ENCODE peak calls at places on chromosome 5, in five cellular contexts. B is K562, E is ovary, H is body of pancreas, C is HCT116. Q is an unnamed sample.
A peak's percentile ranks its signal among the peaks of the same experiment; 100 is the strongest.

GRCh38 chr5:149210229-149210628 is 61.4 kb upstream of the AFAP1L1 start:
- DNase-seq in H (no peak), E (no peak), B (peak; percentile 24), C (peak; percentile 88), Q (no peak)

GRCh38 chr5:68419101-68419636 is 203.6 kb downstream of the PIK3R1 start:
- DNase-seq in H (no peak), E (no peak), B (no peak), C (no peak), Q (no peak)

GRCh38 chr5:116861097-116861496 is 286.5 kb upstream of the SEMA6A start:
- DNase-seq in C (no peak), B (no peak), E (no peak), H (no peak), Q (no peak)

GRCh38 chr5:9350301-9350797 is 195.5 kb downstream of the SEMA5A start:
- DNase-seq in E (no peak), H (no peak), B (no peak), C (no peak), Q (no peak)

GRCh38 chr5:14879985-14880589 is 8.5 kb upstream of the ANKH start:
- DNase-seq in E (no peak), B (no peak), H (no peak), C (no peak), Q (peak; percentile 57)

GRCh38 chr5:62617943-62618342 is 39.3 kb downstream of the LRRC70 start:
- DNase-seq in E (no peak), C (no peak), H (no peak), B (no peak), Q (no peak)

GRCh38 chr5:51185985-51186384 is 197.3 kb upstream of the ISL1 start:
- DNase-seq in H (no peak), C (no peak), B (no peak), E (no peak), Q (no peak)

GRCh38 chr5:57937025-57937424 is 454.4 kb upstream of the ACTBL2 start:
- DNase-seq in H (no peak), E (no peak), C (no peak), B (no peak), Q (no peak)

GRCh38 chr5:126988021-126988569 is 42.3 kb downstream of the MARCHF3 start:
- DNase-seq in E (no peak), C (no peak), B (no peak), H (no peak), Q (no peak)

GRCh38 chr5:1538276-1538675 is 14.5 kb upstream of the LPCAT1 start:
- DNase-seq in C (no peak), B (no peak), E (peak; percentile 22), H (no peak), Q (no peak)

GRCh38 chr5:7884491-7885273 is 15.7 kb downstream of the MTRR start:
- DNase-seq in C (no peak), H (no peak), B (no peak), E (no peak), Q (no peak)

GRCh38 chr5:172660974-172661373 is 19.9 kb downstream of the NEURL1B start:
- DNase-seq in E (no peak), H (no peak), B (no peak), C (no peak), Q (no peak)

GRCh38 chr5:1850324-1851154 is 32.2 kb downstream of the IRX4 start:
- DNase-seq in B (no peak), C (no peak), E (no peak), H (no peak), Q (no peak)

GRCh38 chr5:134659456-134659855 is 10.9 kb downstream of the SEC24A start:
- DNase-seq in E (no peak), B (no peak), C (no peak), H (no peak), Q (no peak)

GRCh38 chr5:11904270-11904906 is at the start of gene CTNND2:
- DNase-seq in E (no peak), C (no peak), H (peak; percentile 74), B (no peak), Q (no peak)

GRCh38 chr5:43315697-43316096 is 2.5 kb upstream of the HMGCS1 start:
- DNase-seq in B (no peak), H (no peak), C (no peak), E (no peak), Q (no peak)

GRCh38 chr5:88952344-88952743 is 69.4 kb upstream of the MEF2C start:
- DNase-seq in C (peak; percentile 1), H (no peak), E (no peak), B (no peak), Q (no peak)

GRCh38 chr5:33257807-33258491 is 182.8 kb upstream of the TARS1 start:
- DNase-seq in C (peak; percentile 3), E (no peak), B (no peak), H (no peak), Q (peak; percentile 4)

GRCh38 chr5:101995585-101995984 is 300.5 kb downstream of the SLCO4C1 start:
- DNase-seq in C (no peak), H (no peak), E (no peak), B (no peak), Q (no peak)

GRCh38 chr5:11595045-11595444 is 309.2 kb downstream of the CTNND2 start:
- DNase-seq in C (no peak), E (no peak), B (no peak), H (no peak), Q (no peak)

GRCh38 chr5:170393235-170393634 is 4.1 kb upstream of the KCNMB1 start:
- DNase-seq in B (no peak), E (no peak), H (no peak), C (no peak), Q (no peak)

GRCh38 chr5:61827445-61827975 is 478.5 kb upstream of the KIF2A start:
- DNase-seq in E (no peak), B (no peak), H (no peak), C (no peak), Q (no peak)

GRCh38 chr5:1942158-1942557 is 59.4 kb upstream of the IRX4 start:
- DNase-seq in H (no peak), B (no peak), E (no peak), C (no peak), Q (no peak)

GRCh38 chr5:56610093-56610698 is 205.2 kb upstream of the MAP3K1 start:
- DNase-seq in B (no peak), H (no peak), C (no peak), E (no peak), Q (no peak)

GRCh38 chr5:178449163-178450060 is 140.8 kb downstream of the COL23A1 start:
- DNase-seq in H (no peak), C (no peak), E (no peak), B (peak; percentile 94), Q (peak; percentile 74)

GRCh38 chr5:68187268-68188055 is 28.1 kb upstream of the PIK3R1 start:
- DNase-seq in C (no peak), E (peak; percentile 75), B (no peak), H (no peak), Q (no peak)

GRCh38 chr5:113081881-113082546 is 105.4 kb downstream of the DCP2 start:
- DNase-seq in E (no peak), H (no peak), B (no peak), C (no peak), Q (no peak)

GRCh38 chr5:8940934-8941333 is 604.9 kb downstream of the SEMA5A start:
- DNase-seq in H (no peak), E (no peak), B (no peak), C (no peak), Q (no peak)

GRCh38 chr5:74173665-74174064 is 466.9 kb downstream of the ENC1 start:
- DNase-seq in C (no peak), E (no peak), B (no peak), H (no peak), Q (no peak)

GRCh38 chr5:99105216-99105615 is 176.4 kb upstream of the CHD1 start:
- DNase-seq in E (no peak), B (no peak), C (no peak), H (no peak), Q (no peak)

GRCh38 chr5:132736853-132737833 is at the start of gene KIF3A:
- DNase-seq in B (peak; percentile 99), E (peak; percentile 94), H (peak; percentile 98), C (peak; percentile 95), Q (peak; percentile 95)
- TF ChIP-seq CTCF in B (no peak), E (peak; percentile 21), H (no peak), C (no peak), Q (no peak)

DNA sequence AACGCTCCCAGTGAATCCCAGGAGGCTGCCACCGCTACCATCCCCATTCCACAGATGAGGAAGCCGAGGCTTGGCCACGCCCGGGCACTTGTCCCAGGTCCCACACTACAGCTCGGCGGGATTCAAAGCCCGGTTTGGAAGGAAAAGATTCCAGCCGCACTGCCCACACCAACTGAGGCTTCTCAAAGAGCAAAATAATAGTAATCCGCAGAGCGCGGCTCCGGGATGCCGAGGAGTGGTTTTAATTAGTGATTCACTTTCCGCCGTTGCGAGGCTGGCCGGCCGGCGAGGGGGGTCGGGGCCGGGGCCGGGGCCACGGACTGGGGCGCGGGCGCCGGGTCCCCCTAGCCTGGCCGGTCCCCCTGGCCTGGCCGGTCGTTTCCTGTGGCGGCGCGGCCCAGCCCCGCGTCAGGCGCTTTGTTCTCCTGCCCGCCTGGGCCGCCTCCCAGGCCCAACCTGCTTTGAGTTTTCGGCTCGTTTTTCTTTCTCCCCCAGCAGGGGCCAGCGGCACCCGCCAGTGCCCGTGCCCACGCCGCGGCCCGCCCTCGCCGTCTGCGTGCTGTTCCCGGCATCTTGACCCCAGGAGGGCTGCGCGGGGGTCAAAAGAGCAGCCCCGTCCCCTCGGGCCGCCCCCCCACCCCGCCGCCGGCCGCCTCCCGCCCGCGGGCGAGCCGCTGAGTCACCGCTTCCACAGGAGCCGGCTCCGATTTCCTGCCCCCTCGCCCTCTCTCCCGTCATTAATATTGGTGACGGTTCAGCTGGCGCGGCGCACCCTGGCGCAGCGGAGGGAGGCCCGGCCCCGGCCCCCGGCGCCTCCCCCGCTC is 31.2 kb downstream of the FGF18 start:
- DNase-seq in E (peak; percentile 83), C (no peak), B (peak; percentile 65), H (peak; percentile 29), Q (peak; percentile 30)
- TF ChIP-seq POLR2A in E (no peak), C (no peak), B (no peak), H (no peak), Q (no peak)

GRCh38 chr5:151051931-151052608 is 28.8 kb downstream of the TNIP1 start:
- DNase-seq in C (no peak), H (no peak), E (no peak), B (no peak), Q (no peak)

GRCh38 chr5:151052834-151053233 is 28.0 kb downstream of the TNIP1 start:
- DNase-seq in E (no peak), H (no peak), B (no peak), C (no peak), Q (no peak)

GRCh38 chr5:151047814-151048425 is 27.5 kb downstream of the GPX3 start:
- DNase-seq in B (peak; percentile 52), C (no peak), E (peak; percentile 66), H (no peak), Q (peak; percentile 34)

GRCh38 chr5:151051066-151051930 is 29.5 kb downstream of the TNIP1 start:
- DNase-seq in C (peak; percentile 56), H (peak; percentile 86), B (peak; percentile 75), E (peak; percentile 87), Q (peak; percentile 87)

DNA sequence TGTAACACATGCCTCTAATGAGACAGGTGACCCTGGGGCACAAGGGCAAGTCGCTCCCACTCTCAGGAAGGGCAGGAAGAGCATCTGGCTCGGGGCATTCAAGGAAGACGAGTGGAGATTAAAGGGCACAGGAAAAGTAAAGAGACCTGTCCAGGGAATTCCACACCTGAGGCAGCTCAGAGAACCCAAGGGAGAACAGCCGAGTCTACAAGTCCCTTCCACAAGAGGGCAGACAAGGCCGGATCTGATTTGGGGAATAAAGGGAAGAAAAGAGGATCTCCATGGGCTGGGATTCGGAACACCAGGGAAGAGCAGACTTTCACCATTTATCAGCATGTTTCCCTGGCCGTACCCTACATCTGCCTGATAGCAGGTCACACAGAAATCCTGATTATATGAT is 28.1 kb downstream of the GPX3 start:
- DNase-seq in E (no peak), C (no peak), B (no peak), H (no peak), Q (no peak)
- TF ChIP-seq CTCF in E (no peak), C (peak; percentile 55), B (peak; percentile 32), H (no peak), Q (no peak)

GRCh38 chr5:82277987-82278710 is at the start of gene RPS23:
- DNase-seq in B (peak; percentile 85), C (peak; percentile 84), E (peak; percentile 93), H (peak; percentile 89), Q (peak; percentile 92)
- TF ChIP-seq POLR2A in B (peak; percentile 97), C (no peak), E (no peak), H (peak; percentile 77), Q (peak; percentile 85)

Q was measured in NB4.